ENCODE peak calls at places on chromosomes 3 and 15, in four cellular contexts. One of them, this sample, is unnamed.

GRCh38 chr15:48559270-48559669 is 86.2 kb downstream of the FBN1 start:
- DNase-seq in Right ventricle myocardium superior: no peak
- DNase-seq in foreskin keratinocyte: no peak
- DNase-seq in left cardiac atrium: peak; percentile 36
- DNase-seq in this sample: peak; percentile 96

GRCh38 chr3:124444075-124444474 is 286.2 kb upstream of the UMPS start:
- DNase-seq in foreskin keratinocyte: no peak
- DNase-seq in left cardiac atrium: no peak
- DNase-seq in Right ventricle myocardium superior: no peak
- DNase-seq in this sample: no peak

GRCh38 chr3:62870321-62870720 is 4.9 kb downstream of the CADPS start:
- DNase-seq in left cardiac atrium: no peak
- DNase-seq in Right ventricle myocardium superior: no peak
- DNase-seq in foreskin keratinocyte: peak; percentile 81
- DNase-seq in this sample: peak; percentile 6

GRCh38 chr3:155070932-155071387 is 9.2 kb upstream of the MME start:
- DNase-seq in left cardiac atrium: peak; percentile 24
- DNase-seq in Right ventricle myocardium superior: no peak
- DNase-seq in foreskin keratinocyte: peak; percentile 97
- DNase-seq in this sample: peak; percentile 96

GRCh38 chr3:154195620-154196366 is 74.6 kb downstream of the ARHGEF26 start:
- DNase-seq in foreskin keratinocyte: no peak
- DNase-seq in left cardiac atrium: no peak
- DNase-seq in Right ventricle myocardium superior: no peak
- DNase-seq in this sample: no peak

GRCh38 chr15:89645680-89646079 is 9.6 kb downstream of the KIF7 start:
- DNase-seq in foreskin keratinocyte: no peak
- DNase-seq in Right ventricle myocardium superior: no peak
- DNase-seq in left cardiac atrium: no peak
- DNase-seq in this sample: no peak

GRCh38 chr15:66115568-66116206 is 137.9 kb downstream of the MEGF11 start:
- DNase-seq in Right ventricle myocardium superior: no peak
- DNase-seq in foreskin keratinocyte: no peak
- DNase-seq in left cardiac atrium: no peak
- DNase-seq in this sample: no peak

GRCh38 chr3:108096506-108097325 is 5.9 kb upstream of the CD47 start:
- DNase-seq in Right ventricle myocardium superior: no peak
- DNase-seq in foreskin keratinocyte: peak; percentile 68
- DNase-seq in left cardiac atrium: no peak
- DNase-seq in this sample: peak; percentile 14

GRCh38 chr3:193560870-193561269 is 6.2 kb upstream of the ATP13A4 start:
- DNase-seq in Right ventricle myocardium superior: peak; percentile 60
- DNase-seq in left cardiac atrium: no peak
- DNase-seq in foreskin keratinocyte: no peak
- DNase-seq in this sample: no peak

GRCh38 chr15:89383635-89384604 is 49.3 kb upstream of the POLG start:
- DNase-seq in foreskin keratinocyte: peak; percentile 35
- DNase-seq in left cardiac atrium: peak; percentile 55
- DNase-seq in Right ventricle myocardium superior: peak; percentile 67
- DNase-seq in this sample: peak; percentile 32

GRCh38 chr3:52237659-52238172 is 1.2 kb downstream of the TWF2 start:
- DNase-seq in foreskin keratinocyte: peak; percentile 64
- DNase-seq in left cardiac atrium: peak; percentile 89
- DNase-seq in Right ventricle myocardium superior: peak; percentile 92
- DNase-seq in this sample: peak; percentile 95

GRCh38 chr3:170703121-170703588 is 117.3 kb upstream of the SLC7A14 start:
- DNase-seq in left cardiac atrium: no peak
- DNase-seq in Right ventricle myocardium superior: no peak
- DNase-seq in foreskin keratinocyte: peak; percentile 83
- DNase-seq in this sample: peak; percentile 90

GRCh38 chr15:58966698-58967097 is 20.8 kb upstream of the RNF111 start:
- DNase-seq in left cardiac atrium: no peak
- DNase-seq in foreskin keratinocyte: peak; percentile 65
- DNase-seq in Right ventricle myocardium superior: no peak
- DNase-seq in this sample: peak; percentile 53

GRCh38 chr15:79970921-79971434 is at the start of gene BCL2A1:
- DNase-seq in foreskin keratinocyte: peak; percentile 97
- DNase-seq in Right ventricle myocardium superior: no peak
- DNase-seq in left cardiac atrium: no peak
- DNase-seq in this sample: peak; percentile 83

GRCh38 chr3:24830230-24831152 is 335.8 kb upstream of the THRB start:
- DNase-seq in Right ventricle myocardium superior: no peak
- DNase-seq in foreskin keratinocyte: no peak
- DNase-seq in left cardiac atrium: peak; percentile 26
- DNase-seq in this sample: no peak

GRCh38 chr3:196996454-196997265 is 28.0 kb upstream of the PIGZ start:
- DNase-seq in Right ventricle myocardium superior: no peak
- DNase-seq in foreskin keratinocyte: peak; percentile 68
- DNase-seq in left cardiac atrium: no peak
- DNase-seq in this sample: no peak

GRCh38 chr15:82172506-82172905 is 90.0 kb downstream of the EFL1 start:
- DNase-seq in left cardiac atrium: no peak
- DNase-seq in Right ventricle myocardium superior: no peak
- DNase-seq in foreskin keratinocyte: peak; percentile 49
- DNase-seq in this sample: no peak

GRCh38 chr3:40780341-40780800 is 255.6 kb downstream of the ZNF621 start:
- DNase-seq in Right ventricle myocardium superior: peak; percentile 87
- DNase-seq in left cardiac atrium: peak; percentile 80
- DNase-seq in foreskin keratinocyte: peak; percentile 28
- DNase-seq in this sample: peak; percentile 61

GRCh38 chr15:62607643-62608042 is 434.9 kb upstream of the TPM1 start:
- DNase-seq in foreskin keratinocyte: peak; percentile 64
- DNase-seq in Right ventricle myocardium superior: no peak
- DNase-seq in left cardiac atrium: no peak
- DNase-seq in this sample: peak; percentile 70

GRCh38 chr3:2540115-2540514 is 441.4 kb downstream of the CNTN4 start:
- DNase-seq in foreskin keratinocyte: no peak
- DNase-seq in left cardiac atrium: no peak
- DNase-seq in Right ventricle myocardium superior: no peak
- DNase-seq in this sample: no peak

GRCh38 chr3:172903642-172904041 is 153.1 kb downstream of the ECT2 start:
- DNase-seq in Right ventricle myocardium superior: peak; percentile 46
- DNase-seq in left cardiac atrium: no peak
- DNase-seq in foreskin keratinocyte: no peak
- DNase-seq in this sample: no peak

GRCh38 chr3:69182588-69183299 is 60.3 kb upstream of the LMOD3 start:
- DNase-seq in foreskin keratinocyte: peak; percentile 26
- DNase-seq in Right ventricle myocardium superior: no peak
- DNase-seq in left cardiac atrium: no peak
- DNase-seq in this sample: peak; percentile 91

GRCh38 chr3:157101470-157101869 is 58.5 kb downstream of the CCNL1 start:
- DNase-seq in foreskin keratinocyte: no peak
- DNase-seq in Right ventricle myocardium superior: no peak
- DNase-seq in left cardiac atrium: no peak
- DNase-seq in this sample: no peak

GRCh38 chr15:85623648-85624047 is 171.1 kb downstream of the KLHL25 start:
- DNase-seq in left cardiac atrium: no peak
- DNase-seq in Right ventricle myocardium superior: no peak
- DNase-seq in foreskin keratinocyte: no peak
- DNase-seq in this sample: peak; percentile 62

GRCh38 chr3:142940472-142940871 is 23.0 kb downstream of the PAQR9 start:
- DNase-seq in foreskin keratinocyte: no peak
- DNase-seq in left cardiac atrium: no peak
- DNase-seq in Right ventricle myocardium superior: no peak
- DNase-seq in this sample: no peak

GRCh38 chr15:40054056-40054745 is 15.2 kb upstream of the SRP14 start:
- DNase-seq in foreskin keratinocyte: no peak
- DNase-seq in Right ventricle myocardium superior: no peak
- DNase-seq in left cardiac atrium: no peak
- DNase-seq in this sample: no peak

GRCh38 chr15:101495334-101496197 is 6.1 kb upstream of the PCSK6 start:
- DNase-seq in foreskin keratinocyte: no peak
- DNase-seq in Right ventricle myocardium superior: no peak
- DNase-seq in left cardiac atrium: no peak
- DNase-seq in this sample: no peak

GRCh38 chr15:69265347-69265955 is 33.3 kb upstream of the PAQR5 start:
- DNase-seq in foreskin keratinocyte: no peak
- DNase-seq in Right ventricle myocardium superior: no peak
- DNase-seq in left cardiac atrium: no peak
- DNase-seq in this sample: peak; percentile 50

GRCh38 chr15:67138946-67139855 is 73.8 kb downstream of the SMAD3 start:
- DNase-seq in foreskin keratinocyte: no peak
- DNase-seq in Right ventricle myocardium superior: no peak
- DNase-seq in left cardiac atrium: no peak
- DNase-seq in this sample: no peak

GRCh38 chr3:71444028-71444860 is 139.3 kb downstream of the FOXP1 start:
- DNase-seq in left cardiac atrium: peak; percentile 46
- DNase-seq in Right ventricle myocardium superior: peak; percentile 63
- DNase-seq in foreskin keratinocyte: peak; percentile 98
- DNase-seq in this sample: peak; percentile 80

GRCh38 chr3:184563569-184563925 is 2.0 kb downstream of the EPHB3 start:
- DNase-seq in foreskin keratinocyte: peak; percentile 9
- DNase-seq in Right ventricle myocardium superior: peak; percentile 29
- DNase-seq in left cardiac atrium: no peak
- DNase-seq in this sample: no peak

GRCh38 chr3:188568750-188569149 is 414.8 kb downstream of the LPP start:
- DNase-seq in Right ventricle myocardium superior: no peak
- DNase-seq in foreskin keratinocyte: no peak
- DNase-seq in left cardiac atrium: no peak
- DNase-seq in this sample: peak; percentile 14

GRCh38 chr15:69939513-69940440 is 157.9 kb downstream of the TLE3 start:
- DNase-seq in left cardiac atrium: no peak
- DNase-seq in foreskin keratinocyte: no peak
- DNase-seq in Right ventricle myocardium superior: no peak
- DNase-seq in this sample: no peak

GRCh38 chr15:60568883-60569495 is 90.0 kb upstream of the ICE2 start:
- DNase-seq in Right ventricle myocardium superior: no peak
- DNase-seq in foreskin keratinocyte: no peak
- DNase-seq in left cardiac atrium: no peak
- DNase-seq in this sample: no peak

GRCh38 chr3:22569570-22569969 is 633.6 kb upstream of the UBE2E2 start:
- DNase-seq in foreskin keratinocyte: peak; percentile 10
- DNase-seq in left cardiac atrium: no peak
- DNase-seq in Right ventricle myocardium superior: no peak
- DNase-seq in this sample: no peak

GRCh38 chr15:58548308-58549012 is 116.7 kb downstream of the LIPC start:
- DNase-seq in foreskin keratinocyte: no peak
- DNase-seq in Right ventricle myocardium superior: no peak
- DNase-seq in left cardiac atrium: no peak
- DNase-seq in this sample: no peak

GRCh38 chr3:54818942-54819341 is 108.9 kb downstream of the LRTM1 start:
- DNase-seq in left cardiac atrium: no peak
- DNase-seq in Right ventricle myocardium superior: no peak
- DNase-seq in foreskin keratinocyte: no peak
- DNase-seq in this sample: peak; percentile 54

GRCh38 chr3:61439116-61439459 is 122.3 kb upstream of the PTPRG start:
- DNase-seq in left cardiac atrium: no peak
- DNase-seq in Right ventricle myocardium superior: no peak
- DNase-seq in foreskin keratinocyte: no peak
- DNase-seq in this sample: no peak